ENCODE peak calls at places on chromosome 4, in six cellular contexts. D, P, X, Q, I and N are unnamed samples.

GRCh38 chr4:105619193-105619931 is 66.9 kb downstream of the ARHGEF38 start:
- DNase-seq in P (peak; percentile 0), I (no peak), D (no peak), Q (peak; percentile 30), X (no peak), N (no peak)

GRCh38 chr4:52825311-52826090 is 36.6 kb upstream of the RASL11B start:
- DNase-seq in Q (no peak), P (no peak), X (no peak), D (no peak), I (no peak), N (no peak)

GRCh38 chr4:7767526-7767925 is 172.1 kb downstream of the AFAP1 start:
- DNase-seq in I (no peak), X (no peak), Q (no peak), P (no peak), D (no peak), N (no peak)

GRCh38 chr4:78169728-78170127 is 112.6 kb downstream of the FRAS1 start:
- DNase-seq in X (no peak), Q (no peak), D (no peak), I (no peak), P (no peak), N (no peak)

GRCh38 chr4:48015678-48016077 is 803 bp downstream of the CNGA1 start:
- DNase-seq in Q (peak; percentile 37), X (no peak), P (no peak), I (no peak), D (no peak), N (no peak)

GRCh38 chr4:48997962-48998361 is 11.9 kb downstream of the CWH43 start:
- DNase-seq in X (no peak), Q (no peak), I (no peak), D (no peak), P (no peak), N (no peak)

GRCh38 chr4:126440297-126440696 is 1125.5 kb downstream of the FAT4 start:
- DNase-seq in Q (no peak), P (no peak), D (no peak), X (no peak), I (no peak), N (no peak)

GRCh38 chr4:78518551-78518950 is 33.0 kb upstream of the ANXA3 start:
- DNase-seq in Q (no peak), D (no peak), P (no peak), X (no peak), I (no peak), N (no peak)

GRCh38 chr4:5138389-5138788 is 87.1 kb downstream of the STK32B start:
- DNase-seq in X (no peak), P (no peak), Q (no peak), D (no peak), I (no peak), N (no peak)

GRCh38 chr4:54173281-54173912 is 55.7 kb upstream of the PDGFRA start:
- DNase-seq in Q (no peak), D (no peak), P (no peak), I (no peak), X (no peak), N (no peak)

GRCh38 chr4:15132739-15133138 is 130.5 kb downstream of the CPEB2 start:
- DNase-seq in D (no peak), P (no peak), X (no peak), Q (no peak), I (no peak), N (no peak)

GRCh38 chr4:151644625-151645024 is 116.2 kb downstream of the GATB start:
- DNase-seq in X (peak; percentile 81), Q (no peak), P (no peak), I (no peak), D (peak; percentile 65), N (peak; percentile 54)

GRCh38 chr4:87060957-87061356 is 126.1 kb downstream of the AFF1 start:
- DNase-seq in I (peak; percentile 44), P (no peak), X (no peak), Q (no peak), D (no peak), N (no peak)

GRCh38 chr4:105282489-105282888 is 135.8 kb downstream of the TET2 start:
- DNase-seq in D (no peak), Q (no peak), I (no peak), P (no peak), X (no peak), N (no peak)

GRCh38 chr4:17013382-17014006 is 115.0 kb upstream of the LDB2 start:
- DNase-seq in P (no peak), X (no peak), I (no peak), D (no peak), Q (no peak), N (no peak)

GRCh38 chr4:87911252-87911774 is 64.2 kb upstream of the SPP1 start:
- DNase-seq in Q (no peak), I (no peak), X (no peak), P (no peak), D (no peak), N (no peak)

GRCh38 chr4:40662962-40663604 is 33.4 kb upstream of the RBM47 start:
- DNase-seq in D (no peak), P (no peak), I (peak; percentile 45), X (no peak), Q (peak; percentile 65), N (no peak)

GRCh38 chr4:147773261-147774184 is 41.6 kb downstream of the ARHGAP10 start:
- DNase-seq in X (no peak), I (no peak), Q (no peak), D (no peak), P (no peak), N (no peak)

GRCh38 chr4:37949636-37950426 is 10.4 kb upstream of the PTTG2 start:
- DNase-seq in I (no peak), Q (no peak), D (no peak), X (no peak), P (no peak), N (no peak)

GRCh38 chr4:101411926-101412325 is 64.6 kb upstream of the PPP3CA start:
- DNase-seq in D (no peak), Q (no peak), X (no peak), I (no peak), P (no peak), N (no peak)

GRCh38 chr4:121373841-121374240 is 7.0 kb downstream of the QRFPR start:
- DNase-seq in I (no peak), D (no peak), Q (no peak), P (no peak), X (no peak), N (no peak)

GRCh38 chr4:168384437-168385141 is 66.0 kb upstream of the DDX60 start:
- DNase-seq in P (no peak), I (no peak), Q (peak; percentile 46), X (no peak), D (no peak), N (no peak)

GRCh38 chr4:148431401-148431800 is 10.8 kb downstream of the NR3C2 start:
- DNase-seq in I (no peak), P (no peak), X (no peak), D (no peak), Q (peak; percentile 32), N (no peak)

GRCh38 chr4:181753189-181753588 is 490.0 kb upstream of the TENM3 start:
- DNase-seq in X (no peak), P (no peak), Q (no peak), I (no peak), D (no peak), N (no peak)

GRCh38 chr4:158578476-158578875 is 56.8 kb downstream of the RXFP1 start:
- DNase-seq in D (no peak), P (no peak), X (peak; percentile 57), Q (peak; percentile 30), I (no peak), N (no peak)

GRCh38 chr4:185395255-185395955 is at the start of gene LRP2BP:
- DNase-seq in D (no peak), P (no peak), I (no peak), X (no peak), Q (no peak), N (no peak)

GRCh38 chr4:110224812-110225211 is 26.4 kb upstream of the ELOVL6 start:
- DNase-seq in Q (no peak), D (no peak), I (no peak), X (no peak), P (no peak), N (no peak)

DNA sequence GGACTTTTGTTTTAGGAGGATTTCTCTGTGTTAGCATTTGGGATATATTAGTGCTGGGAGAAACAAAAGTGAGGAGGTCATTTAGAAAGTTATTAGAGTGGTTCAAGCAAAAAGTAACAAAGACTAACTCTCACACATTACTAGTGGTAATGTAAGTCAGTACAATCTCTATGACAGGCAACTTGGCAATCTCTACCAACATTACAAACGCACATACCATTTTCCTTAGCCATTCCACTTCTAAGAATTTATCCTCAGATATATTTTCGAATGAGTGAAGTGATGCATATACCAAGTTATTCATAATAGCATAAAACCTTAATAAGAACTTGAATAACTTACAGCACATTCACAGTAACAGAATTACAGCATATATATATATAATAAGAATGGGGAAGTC is 146.2 kb downstream of the PRSS12 start:
- DNase-seq in X (no peak), Q (no peak), I (peak; percentile 6), D (no peak), P (no peak), N (no peak)
- H3K4me3 ChIP-seq in X (no peak overlapping the region), Q (no peak overlapping the region), I (no peak overlapping the region), D (no peak overlapping the region), P (no peak overlapping the region), N (no peak overlapping the region)

GRCh38 chr4:118849867-118850812 is 14.2 kb upstream of the SEC24D start:
- DNase-seq in P (no peak), X (peak; percentile 91), Q (peak; percentile 36), I (no peak), D (no peak), N (peak; percentile 48)
- H3K4me3 ChIP-seq in P (peak overlapping the region; percentile 42), X (peak overlapping the region; percentile 62), Q (peak overlapping the region; percentile 18), I (peak overlapping the region; percentile 56), D (peak overlapping the region; percentile 54), N (peak overlapping the region; percentile 35)

DNA sequence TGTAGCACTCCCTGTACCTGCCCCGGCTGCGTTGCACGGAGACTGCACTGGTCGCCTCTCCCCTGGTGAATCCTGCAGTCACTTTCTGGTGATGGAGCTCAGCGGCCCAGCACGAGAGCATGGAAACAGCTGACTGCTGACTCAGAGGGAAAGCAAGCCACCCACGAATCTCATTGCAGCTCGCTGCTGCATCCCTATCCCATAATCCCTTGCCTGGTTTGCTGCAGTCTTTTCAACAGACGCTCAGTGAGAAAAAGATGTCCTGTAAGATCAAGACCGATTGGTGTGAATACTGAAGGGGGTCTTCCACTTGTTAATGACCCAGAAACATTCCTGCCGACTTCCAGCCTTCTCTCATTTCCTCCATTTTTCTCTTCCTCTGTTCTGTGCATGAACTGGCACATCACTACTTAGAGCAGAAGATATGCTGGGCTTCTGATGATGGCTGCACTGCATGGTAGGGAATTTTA is 52.9 kb downstream of the TRIM2 start:
- DNase-seq in I (peak; percentile 36), P (no peak), Q (peak; percentile 70), D (peak; percentile 65), X (peak; percentile 74), N (peak; percentile 55)
- H3K4me3 ChIP-seq in I (peak overlapping the region; percentile 44), P (no peak overlapping the region), Q (no peak overlapping the region), D (peak overlapping the region; percentile 50), X (peak overlapping the region; percentile 44), N (peak overlapping the region; percentile 36)

GRCh38 chr4:65669008-65669971 is 999 bp downstream of the EPHA5 start:
- DNase-seq in I (no peak), P (no peak), X (peak; percentile 62), Q (peak; percentile 16), D (peak; percentile 71), N (peak; percentile 60)

GRCh38 chr4:65670331-65671031 is at the start of gene EPHA5:
- DNase-seq in P (no peak), D (peak; percentile 86), X (peak; percentile 91), Q (peak; percentile 79), I (peak; percentile 21), N (peak; percentile 78)

GRCh38 chr4:65669981-65670330 is 333 bp downstream of the EPHA5 start:
- DNase-seq in D (no peak), P (no peak), Q (no peak), I (no peak), X (no peak), N (no peak)

GRCh38 chr4:65665951-65666523 is 4.3 kb downstream of the EPHA5 start:
- DNase-seq in X (peak; percentile 16), I (no peak), P (no peak), D (no peak), Q (no peak), N (peak; percentile 11)

GRCh38 chr4:65668201-65669007 is 1.9 kb downstream of the EPHA5 start:
- DNase-seq in D (peak; percentile 53), Q (peak; percentile 36), P (no peak), X (peak; percentile 44), I (no peak), N (peak; percentile 36)
- H3K4me3 ChIP-seq in D (peak overlapping the region; percentile 24), Q (peak overlapping the region; percentile 34), P (peak overlapping the region; percentile 17), X (peak overlapping the region; percentile 65), I (peak overlapping the region; percentile 48), N (peak overlapping the region; percentile 21)